ENCODE peak calls at places on chromosomes 11 and 22, in four cellular contexts. O, M, W and Z are unnamed samples.

GRCh38 chr11:114342476-114342875 is 46.3 kb downstream of the NNMT start:
- DNase-seq in O (no peak), M (no peak), W (no peak), Z (no peak)

GRCh38 chr22:38981005-38981658 is 1.0 kb upstream of the APOBEC3B start:
- DNase-seq in O (peak), M (peak), W (no peak), Z (no peak)

GRCh38 chr11:128882451-128882850 is 8.7 kb upstream of the KCNJ5 start:
- DNase-seq in O (no peak), M (no peak), W (no peak), Z (no peak)

GRCh38 chr22:30863161-30863833 is 105.3 kb downstream of the MORC2 start:
- DNase-seq in O (no peak), M (peak), W (no peak), Z (no peak)

GRCh38 chr11:8766043-8766992 is 83.7 kb downstream of the RPL27A start:
- DNase-seq in O (no peak), M (no peak), W (no peak), Z (no peak)

GRCh38 chr11:47407746-47408590 is at the start of gene SLC39A13:
- DNase-seq in O (peak), M (peak), W (peak), Z (peak)

GRCh38 chr11:7892059-7892699 is 38.9 kb downstream of the OR10A6 start:
- DNase-seq in O (no peak), M (no peak), W (no peak), Z (peak)

GRCh38 chr22:39567135-39567946 is 3.2 kb upstream of the CACNA1I start:
- DNase-seq in O (no peak), M (no peak), W (no peak), Z (no peak)

GRCh38 chr11:77202941-77203900 is 75.2 kb downstream of the MYO7A start:
- DNase-seq in O (no peak), M (no peak), W (no peak), Z (no peak)

GRCh38 chr11:80702264-80702663 is 1261.4 kb upstream of the TENM4 start:
- DNase-seq in O (no peak), M (no peak), W (no peak), Z (no peak)

GRCh38 chr11:109435121-109435742 is 13.2 kb downstream of the C11orf87 start:
- DNase-seq in O (no peak), M (no peak), W (no peak), Z (no peak)

GRCh38 chr11:47247502-47247901 is 1.1 kb downstream of the ACP2 start:
- DNase-seq in O (no peak), M (no peak), W (no peak), Z (no peak)

GRCh38 chr11:133900176-133901105 is 55.1 kb upstream of the SPATA19 start:
- DNase-seq in O (no peak), M (no peak), W (no peak), Z (no peak)

GRCh38 chr11:35734669-35735068 is 72.1 kb downstream of the TRIM44 start:
- DNase-seq in O (no peak), M (no peak), W (no peak), Z (no peak)

GRCh38 chr22:46833228-46833627 is 70.8 kb downstream of the TBC1D22A start:
- DNase-seq in O (peak), M (peak), W (no peak), Z (no peak)
- TF ChIP-seq CTCF in O (peak), M (peak), W (no peak), Z (peak)

GRCh38 chr11:62689421-62690183 is at the start of gene LRRN4CL:
- DNase-seq in O (no peak), M (peak), W (peak), Z (peak)

GRCh38 chr11:62682518-62682917 is 3.6 kb upstream of the UBXN1 start:
- DNase-seq in O (no peak), M (no peak), W (no peak), Z (no peak)

GRCh38 chr11:62687508-62688396 is 1.6 kb downstream of the LRRN4CL start:
- DNase-seq in O (no peak), M (no peak), W (no peak), Z (no peak)

DNA sequence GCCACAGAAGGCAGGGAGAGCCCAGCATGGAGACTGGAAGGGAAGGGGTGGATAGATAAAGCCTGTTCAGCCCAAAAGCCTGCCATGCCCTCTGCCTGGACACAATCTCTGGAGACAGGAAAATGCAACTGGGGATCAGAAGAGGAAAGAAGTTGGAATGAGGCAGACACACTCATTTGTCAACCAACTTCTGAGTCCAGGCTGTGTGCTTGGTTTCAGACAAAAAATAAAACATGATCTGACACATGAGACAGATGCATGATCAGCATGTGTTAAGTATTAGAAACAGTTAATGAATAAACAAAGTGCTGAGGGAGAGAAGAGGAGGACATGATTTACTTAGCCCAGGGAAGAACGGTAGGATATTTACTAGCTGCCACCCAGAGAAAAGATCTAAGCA is 849 bp downstream of the LRRN4CL start:
- DNase-seq in O (no peak), M (no peak), W (no peak), Z (no peak)
- H3K4me3 ChIP-seq in O (no peak), M (no peak), W (peak), Z (peak)

DNA sequence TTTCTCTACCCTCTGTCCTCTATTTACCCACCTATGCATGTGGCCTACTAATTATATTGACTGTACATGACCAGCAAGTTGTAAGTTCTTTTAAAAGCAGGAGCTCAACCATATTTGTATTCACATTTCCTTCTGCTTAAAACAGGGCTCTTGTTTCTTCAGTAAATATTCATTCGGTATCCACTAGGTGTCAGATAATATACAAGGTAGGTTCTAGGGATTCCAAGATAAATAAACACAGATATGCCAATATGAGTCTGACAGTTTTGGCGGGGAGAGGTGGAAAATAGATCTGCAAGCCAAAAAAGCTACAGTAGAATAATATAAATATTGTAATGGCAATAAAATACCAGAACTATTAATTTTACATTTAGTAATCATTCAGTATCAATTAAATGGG is 15.3 kb upstream of the RAB30 start:
- DNase-seq in O (no peak), M (peak), W (no peak), Z (no peak)
- TF ChIP-seq CTCF in O (peak), M (peak), W (no peak), Z (peak)

GRCh38 chr22:37904572-37905533 is 1.2 kb upstream of the MICALL1 start:
- DNase-seq in O (peak), M (peak), W (peak), Z (peak)
- H3K4me3 ChIP-seq in O (no peak), M (no peak), W (peak), Z (peak)

DNA sequence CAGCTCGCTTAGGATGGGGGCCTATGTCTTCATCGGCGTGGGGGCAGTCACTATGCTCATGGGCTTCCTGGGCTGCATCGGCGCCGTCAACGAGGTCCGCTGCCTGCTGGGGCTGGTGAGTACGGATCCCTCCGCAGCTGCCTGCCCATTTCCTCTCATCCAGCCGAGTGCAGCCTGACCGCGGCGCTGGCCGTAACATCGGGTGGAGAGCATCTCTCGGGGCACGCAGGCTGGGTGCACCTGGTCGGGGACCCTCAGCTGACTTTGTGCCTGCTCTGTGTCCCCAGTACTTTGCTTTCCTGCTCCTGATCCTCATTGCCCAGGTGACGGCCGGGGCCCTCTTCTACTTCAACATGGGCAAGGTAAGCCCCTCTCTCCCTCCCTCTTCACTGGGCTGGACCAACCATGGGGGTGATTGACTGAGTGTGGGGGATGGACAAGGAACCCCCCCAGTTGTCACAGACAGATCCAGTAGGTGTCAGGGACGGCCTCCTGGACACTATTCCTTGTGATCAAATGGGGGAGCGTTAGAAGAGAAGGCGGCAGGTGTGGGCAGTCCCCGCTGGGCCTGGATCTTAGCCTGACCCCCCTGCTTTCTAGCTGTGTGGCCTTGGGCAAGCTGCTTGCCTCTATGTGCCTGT is 39.7 kb downstream of the CD82 start:
- DNase-seq in O (no peak), M (no peak), W (no peak), Z (no peak)
- TF ChIP-seq CTCF in O (no peak), M (no peak), W (no peak), Z (no peak)

DNA sequence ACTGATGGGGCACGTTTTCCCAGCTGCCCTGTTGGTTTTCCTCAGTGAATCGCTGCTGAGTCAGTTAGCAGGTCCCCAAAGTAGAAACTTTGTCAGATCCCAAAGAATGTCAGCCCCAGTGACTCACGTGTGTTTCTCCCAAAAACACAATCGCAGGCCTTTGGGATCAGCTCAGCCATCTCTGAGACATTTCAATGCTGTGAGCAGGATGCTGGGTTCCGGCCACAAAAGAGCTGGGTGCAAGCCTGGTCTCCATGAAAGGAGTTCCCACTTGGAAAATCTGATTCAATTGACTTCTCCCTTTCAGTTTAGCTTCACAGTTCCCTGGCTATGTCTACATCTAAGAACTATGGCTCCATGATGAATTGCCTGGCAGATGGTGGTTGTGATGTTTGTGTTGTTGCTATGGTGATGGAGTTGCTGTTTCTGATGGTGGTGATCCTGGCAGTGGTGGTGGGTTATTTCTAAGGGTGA is 28.0 kb downstream of the MYEOV start:
- DNase-seq in O (no peak), M (no peak), W (no peak), Z (peak)
- H3K4me3 ChIP-seq in O (no peak), M (no peak), W (no peak), Z (no peak)

GRCh38 chr22:37288521-37288920 is 6.2 kb downstream of the CYTH4 start:
- DNase-seq in O (no peak), M (no peak), W (no peak), Z (no peak)
- TF ChIP-seq CTCF in O (no peak), M (no peak), W (no peak), Z (no peak)

GRCh38 chr11:28417601-28418323 is 309.6 kb downstream of the METTL15 start:
- DNase-seq in O (no peak), M (no peak), W (no peak), Z (no peak)
- H3K4me3 ChIP-seq in O (no peak), M (no peak), W (no peak), Z (no peak)

GRCh38 chr11:115672412-115672811 is 168.2 kb upstream of the CADM1 start:
- DNase-seq in O (no peak), M (no peak), W (no peak), Z (no peak)
- TF ChIP-seq CTCF in O (no peak), M (no peak), W (no peak), Z (no peak)